ENCODE peak calls at places on chromosomes 7 and 10, in five cellular contexts. N is IMR-90, W is H9, Z is neuronal stem cell, K is H1. Q is an unnamed sample.

GRCh38 chr10:31929260-31929985 is 792 bp upstream of the ARHGAP12 start:
- DNase-seq in N (no peak), W (peak), Z (peak), K (no peak), Q (peak)

GRCh38 chr7:104960741-104961479 is 53.1 kb upstream of the KMT2E start:
- DNase-seq in N (no peak), W (no peak), Z (no peak), K (no peak), Q (no peak)

GRCh38 chr10:11505636-11506035 is 105.8 kb downstream of the USP6NL start:
- DNase-seq in N (no peak), W (no peak), Z (peak), K (no peak), Q (no peak)

GRCh38 chr7:132080967-132081668 is 495.2 kb downstream of the PLXNA4 start:
- DNase-seq in N (peak), W (no peak), Z (no peak), K (no peak), Q (no peak)

GRCh38 chr10:75358835-75359421 is 42.6 kb downstream of the ZNF503 start:
- DNase-seq in N (peak), W (no peak), Z (no peak), K (no peak), Q (peak)

GRCh38 chr10:70887804-70888800 is at the start of gene PCBD1:
- DNase-seq in N (peak), W (peak), Z (peak), K (no peak), Q (peak)

GRCh38 chr10:44935201-44935960 is 24.2 kb upstream of the RASSF4 start:
- DNase-seq in N (peak), W (peak), Z (no peak), K (no peak), Q (peak)

GRCh38 chr7:117248810-117249209 is 74.0 kb downstream of the WNT2 start:
- DNase-seq in N (peak), W (no peak), Z (no peak), K (no peak), Q (peak)

GRCh38 chr7:40300146-40300655 is 165.4 kb downstream of the SUGCT start:
- DNase-seq in N (no peak), W (no peak), Z (no peak), K (no peak), Q (no peak)

GRCh38 chr10:1199897-1200721 is 143.9 kb downstream of the WDR37 start:
- DNase-seq in N (no peak), W (peak), Z (no peak), K (no peak), Q (no peak)

GRCh38 chr7:68295386-68295785 is 1298.8 kb downstream of the TYW1 start:
- DNase-seq in N (no peak), W (no peak), Z (no peak), K (no peak), Q (no peak)

GRCh38 chr7:74061840-74062539 is 21.6 kb upstream of the LIMK1 start:
- DNase-seq in N (peak), W (peak), Z (no peak), K (no peak), Q (peak)

GRCh38 chr10:62036186-62037081 is 134.9 kb downstream of the ARID5B start:
- DNase-seq in N (no peak), W (peak), Z (no peak), K (no peak), Q (peak)

GRCh38 chr7:138186951-138187351 is 110.7 kb downstream of the AKR1D1 start:
- DNase-seq in N (peak), W (no peak), Z (peak), K (no peak), Q (peak)

GRCh38 chr7:36475371-36475770 is 85.7 kb downstream of the ANLN start:
- DNase-seq in N (no peak), W (no peak), Z (no peak), K (no peak), Q (no peak)

GRCh38 chr10:13043520-13043919 is 42.0 kb upstream of the CCDC3 start:
- DNase-seq in N (no peak), W (no peak), Z (no peak), K (no peak), Q (no peak)

GRCh38 chr10:85868627-85869499 is 497.7 kb downstream of the GRID1 start:
- DNase-seq in N (no peak), W (no peak), Z (no peak), K (no peak), Q (no peak)

GRCh38 chr10:125868372-125868975 is 12.6 kb downstream of the DHX32 start:
- DNase-seq in N (peak), W (no peak), Z (no peak), K (no peak), Q (peak)

GRCh38 chr10:24132741-24133140 is 76.2 kb upstream of the KIAA1217 start:
- DNase-seq in N (no peak), W (no peak), Z (no peak), K (no peak), Q (no peak)

GRCh38 chr10:91604936-91605534 is 27.8 kb downstream of the PPP1R3C start:
- DNase-seq in N (peak), W (no peak), Z (no peak), K (no peak), Q (peak)

GRCh38 chr7:90345548-90346319 is 782 bp upstream of the GTPBP10 start:
- DNase-seq in N (peak), W (no peak), Z (no peak), K (no peak), Q (peak)

GRCh38 chr10:78331391-78331922 is 297.8 kb downstream of the RPS24 start:
- DNase-seq in N (peak), W (peak), Z (peak), K (no peak), Q (peak)

GRCh38 chr10:36280396-36280795 is 638.3 kb upstream of the FZD8 start:
- DNase-seq in N (peak), W (no peak), Z (no peak), K (no peak), Q (peak)

GRCh38 chr10:82506680-82507376 is 631.8 kb downstream of the NRG3 start:
- DNase-seq in N (no peak), W (no peak), Z (no peak), K (no peak), Q (no peak)

GRCh38 chr10:82505009-82505408 is 630.0 kb downstream of the NRG3 start:
- DNase-seq in N (no peak), W (no peak), Z (no peak), K (no peak), Q (no peak)
- H2AFZ ChIP-seq in N (no peak), W (no peak), Z (no peak), K (no peak), Q (no peak)

GRCh38 chr10:3787816-3788215 is 2.8 kb upstream of the KLF6 start:
- DNase-seq in N (no peak), W (peak), Z (no peak), K (no peak), Q (no peak)
- H2BK15ac ChIP-seq in N (no peak), W (no peak), Z (no peak), K (peak), Q (peak)

GRCh38 chr7:46908770-46909169 is 673.1 kb downstream of the TNS3 start:
- DNase-seq in N (peak), W (no peak), Z (no peak), K (no peak), Q (peak)
- H2AFZ ChIP-seq in N (peak), W (no peak), Z (no peak), K (no peak), Q (no peak)

DNA sequence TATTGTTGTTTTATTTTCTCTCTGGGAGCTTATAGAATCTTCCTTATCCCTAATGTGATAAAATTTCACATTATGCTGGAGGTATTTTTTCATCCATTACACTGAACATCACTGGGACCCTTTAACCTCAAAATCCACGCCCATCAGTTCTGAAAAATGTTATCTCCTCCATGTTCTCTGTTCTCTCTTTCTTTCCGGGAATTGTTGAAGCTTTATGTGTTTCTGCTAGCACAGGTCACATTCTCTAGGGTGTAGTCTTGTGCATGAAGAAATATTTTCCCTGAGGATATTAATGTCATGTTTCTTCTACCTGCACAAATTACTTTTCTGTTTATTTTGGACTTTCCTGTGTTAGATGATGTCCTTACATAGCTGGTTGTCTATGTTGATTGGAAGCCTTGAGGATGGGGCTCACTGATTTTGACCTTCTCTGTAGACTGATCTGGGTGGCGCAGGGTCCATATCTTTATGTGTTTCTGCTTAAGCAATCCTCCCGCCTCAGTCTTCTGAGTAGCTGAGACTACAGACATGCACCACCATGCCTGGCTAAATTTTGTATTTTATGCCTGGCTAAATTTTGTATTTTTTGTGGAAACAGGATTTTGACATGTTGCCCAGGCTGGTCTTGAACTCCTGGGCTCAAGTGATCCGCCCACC is 31.4 kb upstream of the IL6 start:
- DNase-seq in N (no peak), W (no peak), Z (no peak), K (no peak), Q (no peak)
- H2BK15ac ChIP-seq in N (no peak), W (no peak), Z (no peak), K (no peak), Q (no peak)

DNA sequence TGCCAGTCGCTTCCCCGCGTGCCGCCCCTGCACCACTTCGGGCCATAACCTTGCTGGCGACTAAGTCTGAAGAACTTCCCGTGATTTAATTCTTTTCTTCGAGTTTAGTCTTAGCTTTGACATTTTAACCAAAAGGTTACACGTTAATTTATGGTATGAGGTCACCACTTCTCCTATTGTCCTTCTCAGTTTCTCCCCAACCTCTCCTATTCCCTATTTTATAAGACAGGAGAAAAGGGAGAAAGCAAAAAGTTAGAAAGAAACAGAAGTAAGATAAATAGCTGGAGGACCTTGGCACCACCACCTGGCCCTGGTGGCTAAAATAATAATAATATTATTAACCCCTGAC is 129.3 kb downstream of the KBTBD2 start:
- DNase-seq in N (no peak), W (no peak), Z (no peak), K (no peak), Q (no peak)
- H2AFZ ChIP-seq in N (no peak), W (no peak), Z (no peak), K (no peak), Q (no peak)

GRCh38 chr7:3043544-3044395 is at the start of gene CARD11:
- DNase-seq in N (no peak), W (peak), Z (no peak), K (no peak), Q (no peak)
- H2BK15ac ChIP-seq in N (no peak), W (no peak), Z (peak), K (no peak), Q (no peak)

GRCh38 chr7:52843436-52843835 is 192.0 kb upstream of the POM121L12 start:
- DNase-seq in N (no peak), W (no peak), Z (no peak), K (no peak), Q (no peak)
- H2AFZ ChIP-seq in N (no peak), W (no peak), Z (peak), K (peak), Q (no peak)

Q was measured in mesenchymal stem cell.